ENCODE peak calls at places on chromosomes 5 and 9, in nine cellular contexts. C is body of pancreas, N is sigmoid colon, L is GM12891, Q is HCT116, K is A549, U is esophagus muscularis mucosa, V is NB4, A is heart left ventricle. O is an unnamed sample.

GRCh38 chr9:20256284-20256948 is 365.9 kb downstream of the MLLT3 start:
- DNase-seq in N (no peak), Q (no peak), L (no peak), A (no peak), U (no peak), C (no peak), K (no peak), V (no peak), O (no peak)

GRCh38 chr9:4048441-4048840 is 251.4 kb downstream of the GLIS3 start:
- DNase-seq in Q (no peak), L (no peak), A (no peak), N (no peak), K (peak; percentile 10), U (no peak), V (peak; percentile 62), C (no peak), O (no peak)

GRCh38 chr5:138824516-138824915 is 50.6 kb downstream of the LRRTM2 start:
- DNase-seq in N (no peak), C (no peak), A (no peak), U (no peak), V (no peak), K (no peak), Q (no peak), L (no peak), O (peak; percentile 11)

GRCh38 chr5:127040779-127041520 is 10.6 kb upstream of the MARCHF3 start:
- DNase-seq in Q (no peak), L (no peak), K (no peak), N (no peak), V (no peak), A (no peak), U (no peak), C (no peak), O (peak; percentile 16)

GRCh38 chr5:51397996-51398395 is 14.7 kb downstream of the ISL1 start:
- DNase-seq in V (no peak), U (no peak), N (no peak), Q (no peak), A (no peak), C (no peak), K (no peak), L (no peak), O (no peak)

GRCh38 chr9:93582115-93582514 is 5.7 kb downstream of the PHF2 start:
- DNase-seq in V (peak; percentile 58), C (peak; percentile 84), U (no peak), Q (no peak), L (no peak), A (no peak), K (no peak), N (no peak), O (no peak)

GRCh38 chr9:94631599-94631998 is 7.7 kb downstream of the FBP1 start:
- DNase-seq in C (no peak), Q (no peak), U (no peak), L (no peak), K (no peak), A (no peak), N (no peak), V (no peak), O (no peak)

GRCh38 chr5:176542596-176543427 is 5.6 kb upstream of the RNF44 start:
- DNase-seq in K (no peak), A (no peak), U (no peak), C (peak; percentile 30), V (peak; percentile 72), L (no peak), Q (no peak), N (no peak), O (peak; percentile 59)

DNA sequence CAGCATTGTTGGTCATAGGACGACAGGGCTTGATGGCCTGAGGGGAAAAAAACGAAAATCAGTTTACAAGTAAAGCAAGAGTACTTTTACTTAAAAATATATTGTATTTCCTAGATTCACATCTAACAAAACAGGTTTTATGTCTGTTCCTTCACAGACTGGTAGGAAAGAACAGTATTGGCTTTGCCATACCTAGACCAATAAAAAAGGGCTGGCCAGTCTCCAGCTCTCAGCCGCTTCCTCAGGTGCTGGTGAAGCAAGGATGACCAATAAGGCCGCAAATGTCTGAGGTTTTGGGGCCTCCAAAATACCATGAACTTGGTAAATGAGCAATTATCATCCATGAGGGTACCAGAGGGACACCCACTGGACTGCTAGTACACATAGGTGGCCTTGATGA is 36.6 kb downstream of the DROSHA start:
- DNase-seq in A (no peak), C (no peak), L (no peak), V (no peak), Q (no peak), N (no peak), K (no peak), U (no peak), O (no peak)
- TF ChIP-seq POLR2A in A (no peak), C (no peak), L (no peak), V (no peak), Q (no peak), N (no peak), K (no peak), U (no peak), O (no peak)

DNA sequence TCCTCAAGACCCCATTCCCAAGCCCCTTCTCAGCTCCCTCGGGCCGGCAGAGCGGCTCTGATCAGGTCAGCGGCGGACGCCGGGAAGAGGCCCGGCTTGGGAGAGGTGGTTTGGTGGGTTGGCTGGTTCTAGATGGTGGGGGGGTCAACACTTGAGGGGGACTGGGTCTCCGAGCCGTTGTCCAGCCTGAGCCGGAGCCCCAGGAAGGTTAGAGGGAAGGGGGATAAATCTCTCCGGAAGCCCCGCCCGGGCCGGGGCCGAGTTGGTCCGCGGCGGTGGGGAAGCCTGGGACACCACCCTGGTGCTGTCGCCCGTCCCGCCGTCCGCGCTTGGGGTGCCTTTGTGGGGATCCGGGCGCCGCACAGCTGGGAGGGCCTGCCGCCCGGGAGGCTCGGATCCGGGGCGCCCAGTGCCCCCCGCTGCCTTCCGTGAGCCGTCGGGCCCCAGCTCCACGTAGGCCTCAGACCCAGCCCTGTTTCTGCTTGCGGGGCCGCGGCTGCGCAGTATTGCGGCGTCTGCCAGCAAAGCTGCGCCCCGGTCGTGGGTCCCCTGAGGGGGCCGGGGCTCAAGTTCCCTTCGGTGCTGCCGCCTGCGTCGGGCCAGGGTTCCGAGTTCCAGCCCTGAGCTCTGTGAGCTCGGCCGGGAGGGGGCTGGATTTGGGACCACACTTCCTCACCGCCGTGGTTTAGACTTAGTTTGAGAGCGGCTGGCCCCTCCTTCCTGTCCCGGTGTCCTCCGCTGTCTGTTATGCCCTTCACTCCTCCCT is 560 bp upstream of the TRIM52 start:
- DNase-seq in V (peak; percentile 89), N (peak; percentile 86), Q (peak; percentile 48), K (peak; percentile 48), C (peak; percentile 67), A (peak; percentile 87), L (peak; percentile 52), U (peak; percentile 93), O (no peak)
- TF ChIP-seq POLR2A in V (peak; percentile 60), N (peak; percentile 24), Q (peak; percentile 52), K (peak; percentile 67), C (peak; percentile 54), A (no peak), L (peak; percentile 73), U (peak; percentile 17), O (peak; percentile 60)

GRCh38 chr5:143213851-143214363 is 189.6 kb downstream of the NR3C1 start:
- DNase-seq in Q (no peak), L (no peak), V (no peak), K (no peak), U (no peak), A (no peak), N (no peak), C (no peak), O (peak; percentile 10)
- TF ChIP-seq POLR2A in Q (no peak), L (no peak), V (no peak), K (no peak), U (no peak), A (no peak), N (no peak), C (no peak), O (no peak)

DNA sequence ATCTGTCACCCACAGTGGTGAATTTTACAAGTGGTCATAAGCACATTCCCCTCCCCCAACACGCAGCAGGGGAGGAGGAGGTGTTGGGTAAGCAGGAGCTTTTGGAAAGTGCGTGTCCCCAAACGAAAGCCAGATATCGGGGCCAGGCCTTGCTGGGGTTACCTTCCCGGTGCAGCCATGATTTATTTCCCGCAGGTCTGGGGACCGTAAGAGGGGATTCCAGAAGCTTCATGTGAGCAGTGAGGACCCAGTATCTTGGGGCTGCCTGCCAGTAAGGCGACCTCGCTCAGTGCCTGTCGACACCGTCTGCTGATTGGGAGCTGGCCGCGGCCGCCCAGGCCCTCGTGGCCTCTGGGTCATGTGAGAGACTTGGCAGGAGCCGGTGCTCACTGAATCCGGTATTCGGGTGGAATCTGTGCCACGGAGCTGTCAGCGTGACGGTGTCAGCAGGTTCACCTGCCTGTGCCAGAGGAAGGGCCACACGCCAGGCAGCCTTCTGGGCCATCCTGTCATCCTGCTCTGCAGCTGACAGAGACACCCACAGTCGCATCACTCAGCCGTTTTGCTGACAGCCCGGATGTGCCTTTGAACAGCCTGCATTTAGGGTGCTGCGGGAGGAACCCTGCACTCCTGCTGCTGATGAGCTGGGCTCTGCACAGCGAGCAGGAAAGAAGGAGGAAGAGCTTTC is 37.3 kb downstream of the SEC61B start:
- DNase-seq in K (no peak), L (no peak), U (peak; percentile 94), A (peak; percentile 91), C (peak; percentile 88), Q (no peak), V (no peak), N (peak; percentile 93), O (peak; percentile 9)
- TF ChIP-seq POLR2A in K (no peak), L (no peak), U (peak; percentile 14), A (no peak), C (peak; percentile 77), Q (no peak), V (no peak), N (no peak), O (no peak)

GRCh38 chr5:134006119-134006514 is 1.3 kb upstream of the VDAC1 start:
- DNase-seq in C (no peak), L (no peak), U (no peak), N (no peak), A (no peak), V (no peak), Q (no peak), K (no peak), O (no peak)

GRCh38 chr5:134003957-134004625 is 684 bp downstream of the VDAC1 start:
- DNase-seq in N (peak; percentile 82), U (no peak), K (no peak), L (peak; percentile 53), C (peak; percentile 51), V (peak; percentile 60), A (peak; percentile 80), Q (no peak), O (peak; percentile 77)

GRCh38 chr5:134005415-134006118 is 792 bp upstream of the VDAC1 start:
- DNase-seq in A (peak; percentile 70), U (no peak), V (peak; percentile 59), L (peak; percentile 55), C (no peak), K (peak; percentile 78), Q (no peak), N (peak; percentile 74), O (no peak)

GRCh38 chr5:134003064-134003956 is 1.5 kb downstream of the VDAC1 start:
- DNase-seq in K (no peak), N (no peak), V (peak; percentile 48), Q (no peak), A (no peak), C (no peak), L (no peak), U (no peak), O (no peak)

GRCh38 chr5:134004626-134005414 is at the start of gene VDAC1:
- DNase-seq in L (peak; percentile 94), C (peak; percentile 73), V (peak; percentile 92), U (peak; percentile 95), A (peak; percentile 91), K (peak; percentile 85), N (peak; percentile 94), Q (peak; percentile 56), O (peak; percentile 83)
- TF ChIP-seq POLR2A in L (no peak), C (peak; percentile 74), V (peak; percentile 83), U (peak; percentile 52), A (no peak), K (peak; percentile 84), N (peak; percentile 53), Q (peak; percentile 80), O (peak; percentile 37)

GRCh38 chr5:98927242-98927987 is 1.4 kb downstream of the CHD1 start:
- DNase-seq in Q (no peak), K (peak; percentile 14), L (no peak), C (no peak), A (no peak), N (peak; percentile 83), V (peak; percentile 64), U (no peak), O (peak; percentile 76)
- TF ChIP-seq POLR2A in Q (no peak), K (no peak), L (peak; percentile 92), C (peak; percentile 40), A (no peak), N (peak; percentile 78), V (peak; percentile 37), U (no peak), O (peak; percentile 88)

O was measured in erythroblast.